ENCODE peak calls at places on chromosomes 5 and 9, in six cellular contexts. D, P, X, A, F and H are unnamed samples.

GRCh38 chr5:17860660-17861315 is 226.5 kb downstream of the TAF11L14 start:
- DNase-seq in D (no peak), X (no peak), A (no peak), F (no peak), P (no peak), H (no peak)

GRCh38 chr5:170541146-170541769 is 37.4 kb downstream of the KCNIP1 start:
- DNase-seq in A (peak; percentile 10), X (no peak), P (peak; percentile 13), D (no peak), F (no peak), H (no peak)

GRCh38 chr9:11275158-11275695 is 662.4 kb upstream of the PTPRD start:
- DNase-seq in P (no peak), F (no peak), D (no peak), X (no peak), A (no peak), H (no peak)

GRCh38 chr5:37738057-37738691 is 101.7 kb downstream of the GDNF start:
- DNase-seq in F (no peak), P (no peak), X (no peak), A (no peak), D (no peak), H (no peak)

GRCh38 chr9:133261103-133261752 is 13.8 kb downstream of the ABO start:
- DNase-seq in X (peak; percentile 48), D (no peak), F (no peak), A (peak; percentile 52), P (no peak), H (no peak)

GRCh38 chr9:93288891-93289883 is 105.2 kb downstream of the WNK2 start:
- DNase-seq in X (peak; percentile 74), D (peak; percentile 27), P (no peak), F (no peak), A (no peak), H (peak; percentile 87)

GRCh38 chr5:13659391-13659790 is 285.1 kb downstream of the DNAH5 start:
- DNase-seq in A (no peak), P (no peak), F (no peak), D (no peak), X (no peak), H (no peak)

GRCh38 chr5:322942-323879 is 1.7 kb downstream of the AHRR start:
- DNase-seq in A (no peak), X (peak; percentile 73), D (no peak), F (no peak), P (no peak), H (no peak)

GRCh38 chr5:62538017-62538942 is 40.3 kb upstream of the LRRC70 start:
- DNase-seq in D (no peak), X (no peak), F (no peak), P (no peak), A (no peak), H (no peak)

DNA sequence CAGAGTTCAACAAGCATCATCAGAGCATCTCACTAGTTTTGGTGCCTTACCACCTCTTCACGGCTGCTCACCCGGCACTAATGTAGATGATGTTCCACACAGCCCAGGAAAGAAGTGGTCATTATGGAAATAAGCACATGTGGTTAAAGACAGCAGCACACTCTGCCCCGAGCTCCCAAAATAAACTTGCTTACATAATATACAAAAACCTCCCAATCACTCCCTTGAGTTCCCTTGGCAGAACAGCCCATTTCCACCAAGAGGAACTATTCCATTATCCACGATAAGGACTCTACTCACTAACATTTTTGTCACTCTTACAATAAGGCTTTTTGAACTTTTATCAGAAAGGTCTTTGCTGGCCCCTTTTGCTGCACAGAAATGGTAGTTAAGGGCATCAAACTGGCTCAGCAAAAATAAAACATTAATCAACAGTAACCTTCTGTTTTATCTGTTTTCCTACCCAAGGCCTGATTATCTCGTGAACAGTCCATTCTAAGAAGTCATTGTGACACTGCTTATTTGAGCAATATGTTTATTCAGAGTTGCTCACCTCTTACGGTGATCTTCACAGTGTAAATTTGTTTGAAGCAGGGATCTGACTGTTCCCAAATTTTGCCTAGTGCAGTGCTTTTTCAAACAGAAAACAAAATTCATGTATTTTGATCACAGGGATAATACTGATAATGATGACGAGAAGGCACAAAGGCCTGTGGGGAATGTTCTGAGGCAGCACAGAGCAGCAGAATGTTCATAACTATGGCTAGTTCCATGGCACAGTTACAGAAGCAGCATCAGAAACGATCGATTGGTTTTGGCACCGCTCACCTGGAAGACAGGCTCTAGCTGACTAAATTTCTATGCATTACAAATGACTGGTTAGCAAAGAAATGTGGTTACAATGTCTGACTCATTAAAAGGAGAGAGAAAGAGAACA is 399.8 kb upstream of the PIK3R1 start:
- DNase-seq in P (no peak), D (no peak), A (no peak), X (no peak), F (no peak), H (no peak)
- TF ChIP-seq EP300 in P (no peak), D (no peak), A (no peak), X (no peak), F (no peak), H (no peak)

GRCh38 chr9:125258832-125259534 is 2.6 kb upstream of the GAPVD1 start:
- DNase-seq in X (no peak), D (no peak), A (no peak), F (no peak), P (no peak), H (no peak)

GRCh38 chr9:125260564-125260963 is 1.1 kb upstream of the GAPVD1 start:
- DNase-seq in A (no peak), P (no peak), X (no peak), D (no peak), F (no peak), H (no peak)

GRCh38 chr9:125258160-125258559 is 3.5 kb upstream of the GAPVD1 start:
- DNase-seq in D (no peak), P (no peak), F (no peak), A (no peak), X (no peak), H (no peak)

GRCh38 chr9:125262217-125262991 is 778 bp downstream of the GAPVD1 start:
- DNase-seq in X (no peak), D (no peak), A (no peak), F (no peak), P (no peak), H (no peak)

GRCh38 chr9:125261501-125262216 is at the start of gene GAPVD1:
- DNase-seq in F (peak; percentile 91), D (peak; percentile 99), A (peak; percentile 93), X (peak; percentile 99), P (peak; percentile 89), H (peak; percentile 93)
- TF ChIP-seq POLR2AphosphoS5 in F (peak; percentile 77), D (peak; percentile 16), A (peak; percentile 90), X (peak; percentile 78), P (peak; percentile 30), H (peak; percentile 82)

DNA sequence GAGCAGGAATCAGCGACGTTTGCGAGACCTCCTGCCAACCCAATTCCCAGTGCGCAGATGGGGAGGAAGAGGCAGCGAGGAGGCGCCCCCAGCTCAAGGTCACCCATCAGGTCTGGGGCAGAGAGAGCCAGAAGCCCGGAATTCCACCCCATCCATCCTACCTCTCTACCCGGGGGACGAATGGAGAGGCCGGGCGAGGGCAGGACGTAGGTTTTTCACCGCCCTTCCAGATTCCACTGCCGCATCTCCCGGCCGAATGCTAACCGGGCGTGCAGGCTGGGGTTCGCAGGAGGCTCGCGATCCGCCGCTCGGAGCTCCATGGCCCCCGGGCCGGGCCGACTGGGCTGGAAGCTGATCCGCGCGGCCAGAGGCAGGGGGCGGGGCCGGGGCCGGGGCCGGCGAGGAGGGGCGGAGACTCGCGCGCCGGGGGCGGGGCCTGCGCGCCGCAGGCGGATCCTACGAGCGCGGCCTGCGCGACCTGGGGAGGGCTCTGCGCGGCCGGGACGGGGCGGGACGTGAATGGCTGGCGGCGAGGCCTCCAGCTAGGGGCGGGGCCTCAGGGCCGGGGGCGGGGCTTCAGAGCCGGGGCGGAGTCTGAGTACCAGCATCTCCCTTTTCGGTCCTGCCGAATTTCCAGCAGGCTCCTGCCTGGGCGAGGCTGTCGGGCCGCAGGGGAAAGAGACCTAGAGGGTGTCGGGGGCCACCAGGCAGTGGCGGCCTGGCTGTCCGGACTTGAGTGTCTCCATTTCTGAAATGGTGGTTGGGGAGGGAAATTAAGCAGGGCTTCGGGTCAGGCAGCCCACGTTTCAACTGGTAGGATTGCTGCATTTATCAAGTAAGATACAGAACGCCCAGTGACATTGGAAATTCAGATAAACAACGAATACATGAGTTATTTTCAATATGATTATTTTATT is at the start of gene ST6GALNAC4:
- DNase-seq in F (peak; percentile 96), P (peak; percentile 97), D (peak; percentile 98), A (peak; percentile 97), X (peak; percentile 100), H (peak; percentile 99)
- H3K4me1 ChIP-seq in F (peaks cover 72% of the 10 kb centered on the region), P (peaks cover 69% of the 10 kb centered on the region), D (peaks cover 20% of the 10 kb centered on the region), A (peaks cover 55% of the 10 kb centered on the region), X (peaks cover 77% of the 10 kb centered on the region), H (peaks cover 70% of the 10 kb centered on the region)

DNA sequence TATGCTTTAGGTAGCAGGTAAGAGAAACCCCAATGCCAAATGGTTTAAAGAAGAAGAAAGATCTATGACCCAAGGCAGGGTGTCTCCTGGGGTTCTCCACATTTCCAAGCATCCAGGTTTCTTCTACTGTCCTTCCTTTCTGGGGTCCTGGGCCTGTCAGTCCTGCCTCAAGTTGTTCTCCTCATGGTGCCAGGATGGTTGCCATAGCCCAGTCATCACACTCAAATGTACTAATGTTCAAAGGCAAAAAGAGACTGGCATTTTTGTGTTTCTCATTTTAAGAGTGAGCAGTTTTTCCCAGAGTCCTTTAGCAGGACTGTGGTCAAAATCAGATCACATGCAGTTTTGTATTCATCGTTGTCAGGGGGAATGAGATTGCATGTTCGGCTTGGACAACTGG is 59.9 kb upstream of the BOD1 start:
- DNase-seq in P (no peak), X (no peak), A (no peak), D (no peak), F (no peak), H (no peak)
- TF ChIP-seq EP300 in P (no peak), X (no peak), A (no peak), D (no peak), F (no peak), H (no peak)

GRCh38 chr9:109037946-109038345 is 24.6 kb upstream of the CTNNAL1 start:
- DNase-seq in D (no peak), X (no peak), A (no peak), P (no peak), F (no peak), H (no peak)

GRCh38 chr9:109039539-109039938 is 26.2 kb upstream of the CTNNAL1 start:
- DNase-seq in D (no peak), P (no peak), A (no peak), F (no peak), X (no peak), H (no peak)

GRCh38 chr9:109033941-109034700 is 20.8 kb upstream of the CTNNAL1 start:
- DNase-seq in F (no peak), X (no peak), A (no peak), D (no peak), P (no peak), H (no peak)

GRCh38 chr9:109036744-109037680 is 23.7 kb upstream of the CTNNAL1 start:
- DNase-seq in X (no peak), A (no peak), F (no peak), P (no peak), D (no peak), H (no peak)

GRCh38 chr9:109035684-109036423 is 22.6 kb upstream of the CTNNAL1 start:
- DNase-seq in A (no peak), D (no peak), X (no peak), P (peak; percentile 65), F (no peak), H (no peak)
- TF ChIP-seq POLR2AphosphoS5 in A (peak; percentile 22), D (peak; percentile 75), X (no peak), P (no peak), F (peak; percentile 11), H (peak; percentile 14)

GRCh38 chr5:133927616-133928180 is 40.7 kb downstream of the C5orf15 start:
- DNase-seq in A (no peak), D (no peak), F (no peak), P (no peak), X (no peak), H (no peak)
- H3K4me1 ChIP-seq in A (no peaks in the 10 kb centered on the region), D (no peaks in the 10 kb centered on the region), F (peaks cover 6% of the 10 kb centered on the region), P (peaks cover 7% of the 10 kb centered on the region), X (no peaks in the 10 kb centered on the region), H (no peaks in the 10 kb centered on the region)